ENCODE peak calls at places on chromosomes 4 and X, in five cellular contexts. One of them, this sample, is unnamed.
A peak's percentile ranks its signal among the peaks of the same experiment; 100 is the strongest.

GRCh38 chr4:165085946-165086345 is 26.7 kb downstream of the TMEM192 start:
- DNase-seq in neural progenitor cell: no peak
- DNase-seq in fibroblast of lung: no peak
- DNase-seq in MM.1S: no peak
- DNase-seq in GM23338: no peak
- DNase-seq in this sample: no peak

GRCh38 chrX:45497290-45497689 is 296.6 kb upstream of the DIPK2B start:
- DNase-seq in GM23338: no peak
- DNase-seq in neural progenitor cell: no peak
- DNase-seq in MM.1S: no peak
- DNase-seq in fibroblast of lung: peak; percentile 23
- DNase-seq in this sample: no peak

GRCh38 chrX:29071525-29071924 is 484.3 kb downstream of the IL1RAPL1 start:
- DNase-seq in GM23338: no peak
- DNase-seq in neural progenitor cell: no peak
- DNase-seq in MM.1S: no peak
- DNase-seq in fibroblast of lung: peak; percentile 21
- DNase-seq in this sample: no peak

GRCh38 chr4:31193516-31193915 is 473.3 kb downstream of the PCDH7 start:
- DNase-seq in GM23338: no peak
- DNase-seq in neural progenitor cell: no peak
- DNase-seq in MM.1S: no peak
- DNase-seq in fibroblast of lung: no peak
- DNase-seq in this sample: no peak

GRCh38 chrX:149982310-149982709 is 44.0 kb upstream of the EOLA2 start:
- DNase-seq in fibroblast of lung: peak; percentile 18
- DNase-seq in neural progenitor cell: no peak
- DNase-seq in MM.1S: no peak
- DNase-seq in GM23338: no peak
- DNase-seq in this sample: no peak

GRCh38 chr4:144645621-144646522 is at the start of gene HHIP:
- DNase-seq in GM23338: peak; percentile 72
- DNase-seq in neural progenitor cell: peak; percentile 82
- DNase-seq in MM.1S: no peak
- DNase-seq in fibroblast of lung: peak; percentile 78
- DNase-seq in this sample: no peak

GRCh38 chr4:16626945-16627344 is 271.5 kb downstream of the LDB2 start:
- DNase-seq in GM23338: no peak
- DNase-seq in neural progenitor cell: no peak
- DNase-seq in MM.1S: no peak
- DNase-seq in fibroblast of lung: peak; percentile 97
- DNase-seq in this sample: no peak

GRCh38 chr4:141432000-141432712 is 204.2 kb upstream of the IL15 start:
- DNase-seq in fibroblast of lung: peak; percentile 46
- DNase-seq in MM.1S: no peak
- DNase-seq in GM23338: no peak
- DNase-seq in neural progenitor cell: no peak
- DNase-seq in this sample: no peak

GRCh38 chr4:186743261-186743660 is 19.6 kb upstream of the FAT1 start:
- DNase-seq in MM.1S: no peak
- DNase-seq in neural progenitor cell: no peak
- DNase-seq in fibroblast of lung: no peak
- DNase-seq in GM23338: no peak
- DNase-seq in this sample: no peak

GRCh38 chrX:46295963-46296362 is 249.3 kb downstream of the ZNF674 start:
- DNase-seq in fibroblast of lung: no peak
- DNase-seq in MM.1S: no peak
- DNase-seq in neural progenitor cell: no peak
- DNase-seq in GM23338: no peak
- DNase-seq in this sample: no peak

GRCh38 chr4:159823743-159824142 is 720.9 kb downstream of the RAPGEF2 start:
- DNase-seq in fibroblast of lung: peak; percentile 82
- DNase-seq in neural progenitor cell: no peak
- DNase-seq in GM23338: no peak
- DNase-seq in MM.1S: peak; percentile 27
- DNase-seq in this sample: no peak

GRCh38 chr4:15691346-15692140 is 9.9 kb downstream of the FAM200B start:
- DNase-seq in fibroblast of lung: peak; percentile 75
- DNase-seq in neural progenitor cell: peak; percentile 23
- DNase-seq in MM.1S: no peak
- DNase-seq in GM23338: no peak
- DNase-seq in this sample: no peak

GRCh38 chrX:15758140-15758539 is 20.1 kb downstream of the CA5B start:
- DNase-seq in fibroblast of lung: no peak
- DNase-seq in GM23338: no peak
- DNase-seq in neural progenitor cell: no peak
- DNase-seq in MM.1S: no peak
- DNase-seq in this sample: no peak

GRCh38 chrX:109890910-109891502 is 111.9 kb upstream of the TMEM164 start:
- DNase-seq in MM.1S: peak; percentile 66
- DNase-seq in neural progenitor cell: peak; percentile 78
- DNase-seq in fibroblast of lung: peak; percentile 48
- DNase-seq in GM23338: peak; percentile 80
- DNase-seq in this sample: no peak

GRCh38 chrX:115029869-115030564 is 12.6 kb upstream of the IL13RA2 start:
- DNase-seq in GM23338: no peak
- DNase-seq in fibroblast of lung: peak; percentile 4
- DNase-seq in MM.1S: no peak
- DNase-seq in neural progenitor cell: no peak
- DNase-seq in this sample: no peak

DNA sequence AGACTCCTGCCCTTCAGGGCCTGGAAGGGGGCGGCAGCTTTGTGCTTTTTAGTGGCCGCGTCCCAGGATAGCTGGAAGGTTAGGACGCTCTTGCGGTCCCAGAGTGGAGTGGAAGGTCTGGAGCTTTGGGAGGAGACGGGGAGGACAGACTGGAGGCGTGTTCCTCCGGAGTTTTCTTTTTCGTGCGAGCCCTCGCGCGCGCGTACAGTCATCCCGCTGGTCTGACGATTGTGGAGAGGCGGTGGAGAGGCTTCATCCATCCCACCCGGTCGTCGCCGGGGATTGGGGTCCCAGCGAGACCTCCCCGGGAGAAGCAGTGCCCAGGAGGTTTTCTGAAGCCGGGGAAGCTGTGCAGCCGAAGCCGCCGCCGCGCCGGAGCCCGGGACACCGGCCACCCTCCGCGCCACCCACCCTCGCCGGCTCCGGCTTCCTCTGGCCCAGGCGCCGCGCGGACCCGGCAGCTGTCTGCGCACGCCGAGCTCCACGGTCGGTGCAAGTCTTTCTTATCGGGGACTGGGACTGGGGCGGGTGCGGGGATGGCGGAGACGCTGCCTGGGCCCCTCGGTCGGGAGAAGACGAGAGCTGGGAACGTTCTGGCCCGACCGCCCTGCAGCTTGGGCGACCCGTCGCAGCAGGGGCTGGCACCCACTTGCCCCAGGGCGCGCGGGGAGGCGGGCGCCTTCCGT is at the start of gene EDNRA:
- DNase-seq in GM23338: peak; percentile 69
- DNase-seq in MM.1S: no peak
- DNase-seq in neural progenitor cell: peak; percentile 64
- DNase-seq in fibroblast of lung: peak; percentile 72
- DNase-seq in this sample: no peak
- TF ChIP-seq EZH2 in GM23338: no peak
- TF ChIP-seq EZH2 in MM.1S: no peak
- TF ChIP-seq EZH2 in neural progenitor cell: peak; percentile 66
- TF ChIP-seq EZH2 in fibroblast of lung: no peak
- TF ChIP-seq EZH2 in this sample: no peak

DNA sequence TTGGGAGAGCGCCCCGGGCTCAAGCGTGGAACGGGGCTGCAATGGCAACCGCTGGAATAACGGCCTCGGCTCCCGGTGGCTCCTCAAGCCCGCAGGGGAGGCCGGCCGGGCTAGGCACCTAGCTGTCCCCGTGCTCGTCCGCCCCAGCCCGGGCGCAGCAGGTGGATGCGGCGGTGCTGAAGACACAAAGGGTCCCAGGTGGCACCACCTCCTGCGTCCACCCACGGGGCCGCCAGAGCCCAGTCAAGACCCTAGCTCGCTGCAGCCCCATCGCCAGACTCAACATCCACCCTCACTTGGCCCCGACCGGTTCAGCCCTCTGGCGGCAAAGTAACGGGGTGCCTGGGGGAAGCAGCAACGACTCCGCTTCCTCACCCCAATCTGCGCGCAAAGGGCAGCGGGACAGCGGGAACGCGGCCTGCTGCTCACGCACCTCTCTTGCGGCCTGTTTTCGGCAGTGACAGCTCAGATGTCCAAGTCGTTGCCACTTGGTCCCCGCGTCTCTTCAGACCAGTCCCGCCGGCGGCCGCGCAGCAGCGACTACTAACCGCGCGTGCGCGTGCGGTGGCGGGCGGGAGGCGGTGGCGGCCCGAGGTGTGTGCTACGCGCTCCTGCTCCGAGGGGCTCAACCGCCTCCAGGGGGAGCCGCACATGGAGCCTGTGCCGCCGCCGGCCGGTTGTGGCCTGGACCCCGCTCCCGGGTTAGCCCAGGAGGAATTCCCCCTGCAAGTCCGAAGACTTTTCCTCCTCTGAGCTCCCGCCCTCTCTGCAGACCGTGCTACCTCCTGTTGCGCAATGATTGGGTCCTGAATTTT is at the start of gene CLGN:
- DNase-seq in neural progenitor cell: peak; percentile 97
- DNase-seq in fibroblast of lung: peak; percentile 71
- DNase-seq in MM.1S: peak; percentile 84
- DNase-seq in GM23338: peak; percentile 94
- DNase-seq in this sample: no peak
- TF ChIP-seq EZH2 in neural progenitor cell: peak; percentile 29
- TF ChIP-seq EZH2 in fibroblast of lung: no peak
- TF ChIP-seq EZH2 in MM.1S: no peak
- TF ChIP-seq EZH2 in GM23338: no peak
- TF ChIP-seq EZH2 in this sample: no peak

DNA sequence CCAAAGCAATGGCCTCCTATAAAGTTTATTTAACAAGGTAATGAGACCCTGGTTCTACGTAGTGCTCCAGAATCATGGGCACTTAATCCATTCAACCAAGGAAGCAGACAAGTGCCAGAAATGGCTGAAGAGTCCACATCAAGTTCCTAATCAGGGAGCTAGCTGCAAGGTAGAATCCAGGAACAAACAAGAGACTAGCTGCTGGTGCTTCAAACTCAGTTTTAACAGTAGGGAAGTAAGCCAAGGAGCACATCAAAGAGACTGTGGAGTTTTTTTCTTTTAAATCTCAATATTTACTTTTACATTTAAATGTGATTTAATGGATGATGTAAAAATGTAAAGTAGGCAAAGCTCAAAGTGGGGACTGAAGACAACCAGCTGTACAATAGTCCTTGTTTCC is 630.3 kb downstream of the CCSER1 start:
- DNase-seq in MM.1S: no peak
- DNase-seq in fibroblast of lung: no peak
- DNase-seq in GM23338: no peak
- DNase-seq in neural progenitor cell: no peak
- DNase-seq in this sample: no peak
- TF ChIP-seq EZH2 in MM.1S: no peak
- TF ChIP-seq EZH2 in fibroblast of lung: no peak
- TF ChIP-seq EZH2 in GM23338: no peak
- TF ChIP-seq EZH2 in neural progenitor cell: no peak
- TF ChIP-seq EZH2 in this sample: no peak

GRCh38 chr4:57048590-57049304 is 61.4 kb downstream of the IGFBP7 start:
- DNase-seq in MM.1S: no peak
- DNase-seq in fibroblast of lung: peak; percentile 39
- DNase-seq in neural progenitor cell: no peak
- DNase-seq in GM23338: no peak
- DNase-seq in this sample: no peak
- TF ChIP-seq EZH2 in MM.1S: no peak
- TF ChIP-seq EZH2 in fibroblast of lung: no peak
- TF ChIP-seq EZH2 in neural progenitor cell: no peak
- TF ChIP-seq EZH2 in GM23338: no peak
- TF ChIP-seq EZH2 in this sample: no peak

GRCh38 chr4:177187371-177187770 is 122.3 kb upstream of the NEIL3 start:
- DNase-seq in neural progenitor cell: no peak
- DNase-seq in GM23338: no peak
- DNase-seq in fibroblast of lung: no peak
- DNase-seq in MM.1S: no peak
- DNase-seq in this sample: no peak
- TF ChIP-seq EZH2 in neural progenitor cell: no peak
- TF ChIP-seq EZH2 in GM23338: no peak
- TF ChIP-seq EZH2 in fibroblast of lung: no peak
- TF ChIP-seq EZH2 in MM.1S: no peak
- TF ChIP-seq EZH2 in this sample: no peak

DNA sequence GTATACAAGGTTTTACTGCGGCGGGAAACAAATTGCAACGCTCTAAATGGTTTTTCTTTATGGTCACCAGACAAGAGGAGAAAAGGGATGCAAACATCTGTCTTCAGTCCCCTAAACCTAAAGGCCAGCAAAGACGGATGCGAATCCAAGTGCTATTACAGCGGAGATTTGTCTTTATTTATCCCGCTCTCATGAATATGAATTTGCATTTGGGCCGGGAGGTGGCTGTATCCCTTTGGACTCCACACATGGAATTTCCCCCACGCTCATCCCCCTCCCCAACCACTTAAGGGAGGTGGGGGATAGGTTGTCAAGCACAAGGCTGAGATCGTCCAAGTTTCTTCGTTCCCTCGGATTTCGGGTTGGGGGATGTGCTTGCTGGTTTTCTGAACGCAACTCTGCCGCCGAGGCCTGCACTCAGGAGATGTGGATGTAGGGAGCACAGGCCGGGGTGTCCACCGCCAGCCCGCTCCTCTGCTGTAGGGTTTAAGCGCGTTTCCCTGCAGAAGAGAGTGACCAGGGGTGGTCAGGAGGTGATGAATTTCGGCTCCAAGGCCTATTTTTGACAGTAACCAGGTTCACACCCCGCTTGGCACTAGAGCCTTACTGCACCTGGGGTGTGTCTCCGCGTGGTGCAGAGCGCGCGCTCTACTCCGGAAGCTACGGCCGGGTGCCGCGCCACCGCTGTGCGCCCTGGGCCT is 2.2 kb upstream of the PHOX2B start:
- DNase-seq in fibroblast of lung: no peak
- DNase-seq in GM23338: peak; percentile 70
- DNase-seq in MM.1S: no peak
- DNase-seq in neural progenitor cell: peak; percentile 58
- DNase-seq in this sample: no peak
- TF ChIP-seq EZH2 in fibroblast of lung: peak; percentile 61
- TF ChIP-seq EZH2 in GM23338: peak; percentile 57
- TF ChIP-seq EZH2 in MM.1S: no peak
- TF ChIP-seq EZH2 in neural progenitor cell: peak; percentile 77
- TF ChIP-seq EZH2 in this sample: no peak

DNA sequence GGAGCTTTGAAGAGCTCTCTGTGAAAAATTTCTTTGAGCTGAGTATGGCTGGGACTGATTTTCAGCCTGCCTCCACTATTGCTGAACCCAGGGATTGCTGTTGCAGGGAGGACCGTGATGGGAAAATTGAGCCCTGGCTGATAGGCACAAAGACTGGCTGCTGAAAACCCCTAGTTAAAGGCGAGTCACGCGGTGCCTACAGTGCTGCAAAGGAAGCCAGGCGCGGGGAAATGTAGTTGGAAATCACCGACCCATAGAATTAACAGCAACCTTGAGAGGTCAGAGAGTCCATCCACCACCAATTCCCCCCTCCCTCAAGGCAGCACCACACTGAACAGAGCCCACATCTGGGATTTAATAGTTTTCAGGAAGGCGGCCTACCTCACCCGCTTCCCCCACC is 26.0 kb downstream of the FRMD7 start:
- DNase-seq in neural progenitor cell: no peak
- DNase-seq in MM.1S: no peak
- DNase-seq in GM23338: no peak
- DNase-seq in fibroblast of lung: no peak
- DNase-seq in this sample: no peak
- TF ChIP-seq EZH2 in neural progenitor cell: no peak
- TF ChIP-seq EZH2 in MM.1S: no peak
- TF ChIP-seq EZH2 in GM23338: no peak
- TF ChIP-seq EZH2 in fibroblast of lung: no peak
- TF ChIP-seq EZH2 in this sample: no peak